ENCODE peak calls at places on chromosomes 6 and 20, in four cellular contexts. D, G, N and W are unnamed samples.

GRCh38 chr6:97669191-97669651 is 386.2 kb upstream of the MMS22L start:
- DNase-seq in D (no peak), G (no peak), N (peak), W (no peak)

GRCh38 chr6:79170915-79171314 is 63.6 kb downstream of the HMGN3 start:
- DNase-seq in D (no peak), G (peak), N (no peak), W (peak)

GRCh38 chr6:17466707-17467106 is 73.3 kb downstream of the CAP2 start:
- DNase-seq in D (no peak), G (no peak), N (no peak), W (no peak)

GRCh38 chr6:33417127-33417902 is 592 bp downstream of the CUTA start:
- DNase-seq in D (no peak), G (no peak), N (peak), W (peak)

GRCh38 chr20:14489544-14489943 is 152.1 kb upstream of the FLRT3 start:
- DNase-seq in D (no peak), G (no peak), N (no peak), W (no peak)

GRCh38 chr6:11918021-11918738 is 93.9 kb upstream of the HIVEP1 start:
- DNase-seq in D (no peak), G (no peak), N (peak), W (no peak)

GRCh38 chr20:44188752-44189151 is 1.8 kb upstream of the JPH2 start:
- DNase-seq in D (no peak), G (no peak), N (peak), W (no peak)

GRCh38 chr6:72787521-72788031 is 165.7 kb downstream of the KCNQ5 start:
- DNase-seq in D (peak), G (peak), N (peak), W (peak)

GRCh38 chr6:135280375-135281136 is 99.4 kb downstream of the MYB start:
- DNase-seq in D (no peak), G (no peak), N (no peak), W (no peak)

GRCh38 chr20:32051720-32052089 is 337 bp upstream of the HCK start:
- DNase-seq in D (no peak), G (no peak), N (no peak), W (no peak)

GRCh38 chr20:4020256-4020655 is 4.9 kb upstream of the RNF24 start:
- DNase-seq in D (no peak), G (no peak), N (no peak), W (no peak)

GRCh38 chr6:76881414-76881813 is 581.9 kb downstream of the HTR1B start:
- DNase-seq in D (no peak), G (no peak), N (no peak), W (no peak)

GRCh38 chr6:52493669-52494068 is 73.5 kb downstream of the EFHC1 start:
- DNase-seq in D (no peak), G (no peak), N (no peak), W (no peak)

GRCh38 chr6:52779237-52779636 is 16.0 kb upstream of the GSTA2 start:
- DNase-seq in D (no peak), G (no peak), N (no peak), W (no peak)

GRCh38 chr6:53032853-53033252 is 32.4 kb upstream of the FBXO9 start:
- DNase-seq in D (no peak), G (no peak), N (no peak), W (no peak)

GRCh38 chr20:54543369-54543768 is 68.0 kb downstream of the DOK5 start:
- DNase-seq in D (no peak), G (no peak), N (no peak), W (no peak)

GRCh38 chr20:49303211-49303610 is 25.4 kb upstream of the ZNFX1 start:
- DNase-seq in D (no peak), G (no peak), N (no peak), W (no peak)

GRCh38 chr6:157980288-157981131 is 1.2 kb upstream of the SYNJ2 start:
- DNase-seq in D (no peak), G (no peak), N (no peak), W (no peak)

GRCh38 chr20:15395457-15395856 is 1058.0 kb upstream of the FLRT3 start:
- DNase-seq in D (no peak), G (no peak), N (no peak), W (no peak)

GRCh38 chr6:36265744-36266143 is 4.1 kb upstream of the PNPLA1 start:
- DNase-seq in D (no peak), G (no peak), N (no peak), W (no peak)

GRCh38 chr6:44304282-44305199 is 8.6 kb downstream of the AARS2 start:
- DNase-seq in D (no peak), G (no peak), N (peak), W (no peak)

GRCh38 chr20:58102252-58102651 is 126.2 kb downstream of the ANKRD60 start:
- DNase-seq in D (no peak), G (no peak), N (no peak), W (no peak)

GRCh38 chr6:33790910-33791309 is 2.0 kb upstream of the LEMD2 start:
- DNase-seq in D (no peak), G (no peak), N (no peak), W (no peak)

GRCh38 chr6:34423254-34423653 is 2.6 kb downstream of the RPS10 start:
- DNase-seq in D (no peak), G (no peak), N (no peak), W (no peak)

GRCh38 chr6:124389127-124389526 is 573.1 kb upstream of the RNF217 start:
- DNase-seq in D (no peak), G (no peak), N (no peak), W (no peak)
- TF ChIP-seq CTCF in D (no peak), G (no peak), N (no peak), W (no peak)

DNA sequence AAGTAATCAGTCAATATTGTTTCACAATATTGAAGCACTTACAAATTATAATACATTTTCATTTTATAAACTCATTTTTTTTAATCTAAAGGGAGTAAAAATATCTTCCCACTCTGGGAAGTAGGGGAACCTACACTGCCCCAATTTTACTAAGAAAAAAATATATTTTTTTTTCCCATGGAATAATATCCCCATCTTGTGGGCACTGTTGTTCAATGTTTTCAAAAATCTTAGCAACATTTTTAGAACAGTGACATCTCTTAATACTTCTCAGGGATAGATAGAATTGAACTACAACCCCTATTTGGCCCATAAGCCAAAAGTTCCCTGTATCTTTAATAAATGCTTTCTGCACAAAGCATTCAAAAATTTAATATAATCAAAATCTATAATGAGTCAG is 42.9 kb downstream of the ARHGAP18 start:
- DNase-seq in D (no peak), G (no peak), N (no peak), W (no peak)
- TF ChIP-seq CTCF in D (no peak), G (no peak), N (peak), W (no peak)

GRCh38 chr20:50981714-50982048 is 23.1 kb downstream of the MOCS3 start:
- DNase-seq in D (no peak), G (no peak), N (no peak), W (no peak)
- TF ChIP-seq CTCF in D (no peak), G (no peak), N (no peak), W (no peak)

GRCh38 chr6:137697267-137697938 is 169.7 kb upstream of the TNFAIP3 start:
- DNase-seq in D (no peak), G (peak), N (peak), W (no peak)
- TF ChIP-seq CTCF in D (no peak), G (no peak), N (peak), W (no peak)

GRCh38 chr20:35432430-35432735 is 5.6 kb downstream of the GDF5 start:
- DNase-seq in D (no peak), G (no peak), N (no peak), W (no peak)
- TF ChIP-seq CTCF in D (no peak), G (no peak), N (no peak), W (no peak)

DNA sequence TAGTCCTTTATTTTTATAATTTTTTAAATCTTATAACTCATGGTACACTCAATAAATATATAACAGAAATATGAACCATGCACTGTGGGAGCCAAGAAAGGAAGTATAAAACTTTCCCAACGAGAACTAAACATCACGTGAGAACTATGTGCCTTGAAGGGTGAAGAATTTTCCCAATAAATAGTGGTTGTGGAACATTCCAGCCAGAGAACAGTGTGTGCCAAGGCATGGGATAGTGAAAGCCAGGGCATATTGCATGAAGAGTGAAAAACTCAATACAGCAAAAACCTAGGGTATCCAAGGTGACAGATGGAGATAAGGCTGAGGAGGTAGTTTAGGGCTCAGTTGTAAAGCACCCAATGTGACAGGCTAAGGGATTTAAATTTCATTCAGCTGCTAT is 86.1 kb downstream of the SIM1 start:
- DNase-seq in D (no peak), G (no peak), N (no peak), W (no peak)
- TF ChIP-seq CTCF in D (no peak), G (no peak), N (no peak), W (no peak)

GRCh38 chr6:349491-349921 is 42.0 kb upstream of the IRF4 start:
- DNase-seq in D (no peak), G (no peak), N (no peak), W (no peak)
- TF ChIP-seq CTCF in D (no peak), G (no peak), N (no peak), W (no peak)

GRCh38 chr6:3888153-3888957 is 39.2 kb downstream of the FAM50B start:
- DNase-seq in D (no peak), G (no peak), N (no peak), W (peak)

GRCh38 chr6:3887150-3887700 is 38.1 kb downstream of the FAM50B start:
- DNase-seq in D (no peak), G (no peak), N (no peak), W (no peak)

GRCh38 chr6:3884007-3884745 is 35.0 kb downstream of the FAM50B start:
- DNase-seq in D (no peak), G (peak), N (peak), W (no peak)

GRCh38 chr6:3882865-3883264 is 33.7 kb downstream of the FAM50B start:
- DNase-seq in D (no peak), G (no peak), N (no peak), W (no peak)

GRCh38 chr6:3885262-3886036 is 36.3 kb downstream of the FAM50B start:
- DNase-seq in D (no peak), G (no peak), N (peak), W (no peak)
- TF ChIP-seq CTCF in D (no peak), G (peak), N (peak), W (no peak)